ENCODE peak calls at places on chromosomes 1 and 21, in four cellular contexts. N, F, Q and Y are unnamed samples.

GRCh38 chr1:90671736-90672135 is 45.4 kb downstream of the BARHL2 start:
- DNase-seq in Q (no peak), N (no peak), F (no peak), Y (no peak)

GRCh38 chr1:202127061-202127460 is 4.3 kb downstream of the GPR37L1 start:
- DNase-seq in Q (no peak), N (no peak), F (no peak), Y (no peak)

GRCh38 chr1:33420870-33421775 is 9.8 kb downstream of the PHC2 start:
- DNase-seq in F (no peak), Q (no peak), N (no peak), Y (no peak)

GRCh38 chr1:11178021-11179015 is 10.8 kb upstream of the ANGPTL7 start:
- DNase-seq in Q (no peak), N (no peak), F (no peak), Y (no peak)

GRCh38 chr1:156114919-156115513 is 505 bp downstream of the LMNA start:
- DNase-seq in N (no peak), Q (no peak), F (peak; percentile 70), Y (no peak)

GRCh38 chr1:43034195-43034658 is 75.6 kb upstream of the SLC2A1 start:
- DNase-seq in N (no peak), Q (no peak), F (no peak), Y (no peak)

GRCh38 chr21:35191128-35191527 is 142.0 kb upstream of the RUNX1 start:
- DNase-seq in F (no peak), N (no peak), Q (no peak), Y (no peak)

GRCh38 chr1:30722175-30722537 is 1.2 kb downstream of the MATN1 start:
- DNase-seq in Q (no peak), N (no peak), F (no peak), Y (no peak)

GRCh38 chr1:107058245-107059032 is 2.0 kb downstream of the PRMT6 start:
- DNase-seq in N (peak; percentile 11), Q (no peak), F (no peak), Y (peak; percentile 11)

GRCh38 chr1:243968413-243968812 is 82.7 kb upstream of the ZBTB18 start:
- DNase-seq in Q (no peak), N (no peak), F (no peak), Y (no peak)

GRCh38 chr1:18681423-18681835 is 50.8 kb downstream of the PAX7 start:
- DNase-seq in Q (peak; percentile 29), N (peak; percentile 85), F (peak; percentile 78), Y (peak; percentile 61)

GRCh38 chr1:220045356-220046051 is 801 bp downstream of the EPRS1 start:
- DNase-seq in Q (no peak), N (no peak), F (peak; percentile 22), Y (peak; percentile 44)

GRCh38 chr21:17128132-17128531 is 384.7 kb upstream of the CXADR start:
- DNase-seq in N (no peak), F (no peak), Q (no peak), Y (peak; percentile 58)

GRCh38 chr1:234963180-234963903 is 165.3 kb downstream of the TOMM20 start:
- DNase-seq in N (peak; percentile 60), Q (no peak), F (no peak), Y (peak; percentile 99)

GRCh38 chr1:162055062-162055461 is 14.4 kb upstream of the NOS1AP start:
- DNase-seq in N (no peak), Q (peak; percentile 66), F (no peak), Y (no peak)

GRCh38 chr1:43867946-43868740 is 65.5 kb upstream of the ARTN start:
- DNase-seq in F (no peak), N (no peak), Q (no peak), Y (no peak)

GRCh38 chr1:241485554-241485992 is 34.0 kb downstream of the FH start:
- DNase-seq in N (peak; percentile 58), F (peak; percentile 17), Q (peak; percentile 12), Y (peak; percentile 15)

GRCh38 chr1:64623750-64624445 is 121.0 kb upstream of the RAVER2 start:
- DNase-seq in N (no peak), Q (no peak), F (peak; percentile 32), Y (no peak)
- TF ChIP-seq JUND in N (no peak), Q (no peak), F (peak; percentile 62), Y (no peak)

GRCh38 chr1:68770817-68771216 is 273.9 kb upstream of the DEPDC1 start:
- DNase-seq in Q (no peak), N (no peak), F (no peak), Y (no peak)
- TF ChIP-seq JUND in Q (no peak), N (no peak), F (no peak), Y (no peak)

DNA sequence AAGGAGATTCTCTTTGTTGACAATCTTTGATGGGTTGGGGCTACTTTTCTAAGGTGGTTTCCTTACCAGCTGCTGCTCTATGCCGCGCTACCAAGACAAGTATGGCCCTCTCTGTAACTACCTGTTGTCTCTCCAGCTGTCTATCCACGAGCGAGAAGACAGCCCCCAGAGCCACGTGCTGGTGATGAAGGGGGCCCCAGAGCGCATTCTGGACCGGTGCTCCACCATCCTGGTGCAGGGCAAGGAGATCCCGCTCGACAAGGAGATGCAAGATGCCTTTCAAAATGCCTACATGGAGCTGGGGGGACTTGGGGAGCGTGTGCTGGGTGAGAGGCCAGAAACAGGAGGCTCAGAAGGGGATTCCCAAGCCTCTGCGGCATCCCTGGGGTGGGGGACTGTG is 14.4 kb downstream of the ATP1A2 start:
- DNase-seq in F (no peak), N (no peak), Q (no peak), Y (no peak)
- TF ChIP-seq JUND in F (no peak), N (no peak), Q (no peak), Y (no peak)

GRCh38 chr1:95636897-95637296 is 402.9 kb downstream of the RWDD3 start:
- DNase-seq in N (no peak), F (peak; percentile 21), Q (no peak), Y (no peak)
- TF ChIP-seq JUND in N (no peak), F (no peak), Q (no peak), Y (no peak)